ENCODE peak calls at places on chromosome 1, in ten cellular contexts. X, O, A, B, W, J, Q, Y, L and C are unnamed samples.

GRCh38 chr1:62530516-62531154 is 66.7 kb upstream of the ANGPTL3 start:
- DNase-seq in X (peak), O (no peak), A (no peak), B (peak), W (peak), J (peak), Q (no peak), Y (peak), L (peak), C (peak)

GRCh38 chr1:228318823-228319241 is 87.8 kb downstream of the TRIM11 start:
- DNase-seq in X (no peak), O (no peak), A (no peak), B (no peak), W (no peak), J (no peak), Q (peak), Y (no peak), L (peak), C (no peak)

GRCh38 chr1:175278729-175279128 is 86.2 kb upstream of the KIAA0040 start:
- DNase-seq in X (no peak), O (no peak), A (no peak), B (no peak), W (no peak), J (no peak), Q (no peak), Y (no peak), L (no peak), C (no peak)

GRCh38 chr1:151621351-151621750 is 9.5 kb downstream of the SNX27 start:
- DNase-seq in X (no peak), O (no peak), A (no peak), B (no peak), W (no peak), J (no peak), Q (no peak), Y (no peak), L (no peak), C (no peak)

GRCh38 chr1:156251527-156251926 is 3.7 kb upstream of the PAQR6 start:
- DNase-seq in X (peak), O (no peak), A (no peak), B (no peak), W (no peak), J (no peak), Q (no peak), Y (no peak), L (peak), C (peak)

GRCh38 chr1:8460132-8460544 is 142.2 kb downstream of the SLC45A1 start:
- DNase-seq in X (no peak), O (no peak), A (no peak), B (no peak), W (no peak), J (peak), Q (no peak), Y (no peak), L (no peak), C (no peak)

GRCh38 chr1:180906511-180906910 is 6.2 kb upstream of the KIAA1614 start:
- DNase-seq in X (no peak), O (no peak), A (no peak), B (no peak), W (no peak), J (no peak), Q (no peak), Y (no peak), L (no peak), C (no peak)

GRCh38 chr1:58773406-58773840 is 10.4 kb downstream of the JUN start:
- DNase-seq in X (peak), O (peak), A (peak), B (no peak), W (no peak), J (peak), Q (peak), Y (no peak), L (peak), C (no peak)

GRCh38 chr1:22111620-22112019 is 31.3 kb downstream of the WNT4 start:
- DNase-seq in X (peak), O (no peak), A (no peak), B (no peak), W (no peak), J (no peak), Q (no peak), Y (no peak), L (no peak), C (no peak)

GRCh38 chr1:225713281-225713680 is 60.4 kb upstream of the ENAH start:
- DNase-seq in X (no peak), O (no peak), A (no peak), B (no peak), W (no peak), J (no peak), Q (no peak), Y (no peak), L (no peak), C (no peak)

GRCh38 chr1:225709101-225709500 is 56.2 kb upstream of the ENAH start:
- DNase-seq in X (no peak), O (no peak), A (no peak), B (no peak), W (no peak), J (no peak), Q (no peak), Y (no peak), L (no peak), C (no peak)

GRCh38 chr1:225710804-225711203 is 57.9 kb upstream of the ENAH start:
- DNase-seq in X (peak), O (no peak), A (no peak), B (no peak), W (no peak), J (no peak), Q (no peak), Y (no peak), L (no peak), C (no peak)

GRCh38 chr1:225711236-225711937 is 58.5 kb upstream of the ENAH start:
- DNase-seq in X (no peak), O (no peak), A (no peak), B (no peak), W (no peak), J (no peak), Q (no peak), Y (no peak), L (no peak), C (no peak)

DNA sequence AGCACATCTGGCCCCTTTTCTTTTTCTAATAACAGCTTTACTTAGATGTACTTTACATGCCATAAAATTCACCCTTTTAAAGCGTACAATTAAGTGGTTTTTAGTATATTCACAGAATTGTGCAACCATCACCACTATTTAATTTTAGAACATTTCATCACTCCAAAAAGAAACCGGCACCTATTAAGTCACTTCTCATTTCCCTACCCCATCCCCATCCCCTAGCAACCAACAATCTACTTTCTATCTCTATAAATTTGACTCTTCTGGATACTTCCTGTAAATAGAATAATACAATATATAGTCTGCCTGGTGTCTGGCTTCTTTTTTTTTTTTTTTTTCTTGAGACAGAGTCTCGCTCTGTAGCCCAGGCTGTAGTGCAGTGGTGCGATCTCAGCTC is 59.5 kb upstream of the ENAH start:
- DNase-seq in X (peak), O (no peak), A (no peak), B (no peak), W (no peak), J (no peak), Q (no peak), Y (no peak), L (no peak), C (no peak)
- TF ChIP-seq CTCF in X (no peak), O (no peak), A (no peak), B (no peak), W (no peak), J (no peak), Q (no peak), Y (no peak), L (no peak), C (no peak)

GRCh38 chr1:160885080-160885479 is at the start of gene ITLN1:
- DNase-seq in X (no peak), O (no peak), A (no peak), B (no peak), W (no peak), J (no peak), Q (no peak), Y (no peak), L (no peak), C (no peak)
- TF ChIP-seq CTCF in X (no peak), O (no peak), A (no peak), B (no peak), W (no peak), J (no peak), Q (no peak), Y (no peak), L (no peak), C (no peak)

GRCh38 chr1:111737216-111738132 is 1.7 kb downstream of the INKA2 start:
- DNase-seq in X (peak), O (no peak), A (no peak), B (no peak), W (no peak), J (peak), Q (no peak), Y (no peak), L (no peak), C (no peak)

GRCh38 chr1:111738436-111739221 is 566 bp downstream of the INKA2 start:
- DNase-seq in X (peak), O (peak), A (peak), B (peak), W (peak), J (peak), Q (peak), Y (peak), L (peak), C (peak)

GRCh38 chr1:111738133-111738435 is 1.1 kb downstream of the INKA2 start:
- DNase-seq in X (no peak), O (no peak), A (no peak), B (no peak), W (no peak), J (no peak), Q (no peak), Y (no peak), L (no peak), C (no peak)

GRCh38 chr1:111739222-111739983 is at the start of gene INKA2:
- DNase-seq in X (peak), O (peak), A (peak), B (peak), W (peak), J (peak), Q (peak), Y (peak), L (peak), C (peak)

DNA sequence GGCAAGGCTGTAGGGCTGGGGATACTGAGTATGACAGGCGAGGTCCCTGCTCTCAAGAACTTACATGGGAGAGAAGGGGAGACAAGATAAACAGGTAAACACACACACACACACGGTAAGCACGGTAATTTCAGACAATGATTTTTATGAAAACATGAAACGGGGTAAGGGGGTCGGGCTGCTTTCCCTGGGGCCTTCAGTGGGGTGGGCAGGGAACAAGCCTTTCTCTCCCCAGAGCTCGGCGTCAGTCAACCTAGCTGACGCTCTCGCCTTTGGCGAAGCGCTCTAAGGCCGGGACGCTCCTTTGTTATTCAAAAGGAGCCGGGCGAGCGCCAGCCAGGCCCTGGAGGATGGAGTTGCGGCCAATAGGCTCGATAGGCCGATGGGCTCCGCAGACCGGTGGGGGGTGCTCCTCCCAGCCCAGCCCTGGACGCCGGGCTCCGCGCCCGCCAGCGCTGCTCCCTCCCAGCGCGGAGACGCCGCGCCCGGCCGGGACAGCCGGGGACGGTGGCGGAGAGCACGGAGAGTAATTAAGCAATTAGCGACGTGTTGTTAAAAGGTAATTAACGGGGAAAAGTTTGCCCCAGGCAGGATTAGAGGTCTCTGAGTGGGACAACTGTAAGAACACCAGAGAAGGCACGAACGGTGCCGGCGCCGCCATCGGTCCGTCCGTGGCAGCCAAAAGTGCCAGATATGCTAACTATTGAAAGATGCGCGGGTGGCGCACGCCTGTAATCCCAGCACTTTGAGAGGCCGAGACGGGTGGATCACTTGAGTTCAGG is 980 bp upstream of the INKA2 start:
- DNase-seq in X (peak), O (peak), A (no peak), B (peak), W (peak), J (peak), Q (peak), Y (peak), L (peak), C (peak)
- TF ChIP-seq CTCF in X (no peak), O (no peak), A (no peak), B (no peak), W (no peak), J (no peak), Q (no peak), Y (no peak), L (no peak), C (no peak)

GRCh38 chr1:116841569-116842364 is 67.9 kb upstream of the PTGFRN start:
- DNase-seq in X (no peak), O (no peak), A (no peak), B (no peak), W (no peak), J (no peak), Q (no peak), Y (no peak), L (no peak), C (no peak)
- TF ChIP-seq CTCF in X (no peak), O (no peak), A (no peak), B (no peak), W (no peak), J (no peak), Q (no peak), Y (no peak), L (no peak), C (no peak)

GRCh38 chr1:190373705-190374336 is 103.8 kb downstream of the BRINP3 start:
- DNase-seq in X (peak), O (peak), A (peak), B (no peak), W (no peak), J (peak), Q (no peak), Y (no peak), L (no peak), C (no peak)
- TF ChIP-seq CTCF in X (peak), O (peak), A (peak), B (no peak), W (peak), J (peak), Q (no peak), Y (peak), L (no peak), C (peak)

DNA sequence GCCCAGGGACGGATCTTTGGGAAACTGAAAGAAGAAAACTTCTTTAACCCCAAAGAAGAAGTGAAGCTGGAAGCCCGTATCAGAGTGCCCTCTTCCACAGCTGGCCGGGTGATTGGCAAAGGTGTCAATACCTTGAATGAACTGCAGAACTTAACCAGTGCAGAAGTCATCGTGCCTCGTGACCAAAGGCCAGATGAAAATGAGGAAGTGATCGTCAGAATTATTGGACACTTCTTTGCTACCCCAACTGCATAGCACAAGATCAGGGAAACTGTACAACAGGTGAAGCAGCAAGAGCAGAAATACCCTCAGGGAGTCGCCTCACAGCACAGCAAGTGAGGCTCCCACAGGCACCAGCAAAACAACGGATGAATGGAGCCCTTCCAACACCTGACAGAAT is 114.0 kb downstream of the NBPF12 start:
- DNase-seq in X (no peak), O (no peak), A (no peak), B (no peak), W (no peak), J (no peak), Q (no peak), Y (no peak), L (no peak), C (no peak)
- TF ChIP-seq CTCF in X (no peak), O (no peak), A (no peak), B (no peak), W (no peak), J (no peak), Q (no peak), Y (no peak), L (no peak), C (no peak)

DNA sequence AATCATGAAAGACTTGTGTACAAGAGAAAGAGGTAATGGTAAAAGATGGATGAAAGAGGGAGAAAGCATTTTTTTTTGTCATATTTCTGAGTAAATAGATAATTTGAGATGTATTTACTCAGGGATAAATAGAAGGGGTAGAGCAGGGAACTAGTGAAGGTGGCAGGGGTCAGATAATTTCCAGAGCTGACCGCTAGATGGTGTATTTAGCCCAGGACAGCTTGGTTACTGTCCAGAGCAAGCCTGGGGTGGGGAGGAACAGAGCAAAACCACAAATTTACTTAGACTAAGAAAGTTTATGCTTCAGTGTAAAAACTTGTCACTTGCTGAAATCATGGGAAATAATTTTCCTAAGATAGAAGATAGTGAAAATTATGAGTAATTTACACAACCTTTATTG is 91.5 kb downstream of the XCL2 start:
- DNase-seq in X (no peak), O (no peak), A (no peak), B (no peak), W (no peak), J (no peak), Q (no peak), Y (no peak), L (no peak), C (no peak)
- TF ChIP-seq CTCF in X (peak), O (no peak), A (peak), B (no peak), W (peak), J (peak), Q (no peak), Y (no peak), L (no peak), C (no peak)

GRCh38 chr1:53362270-53362669 is 34.4 kb upstream of the LRP8 start:
- DNase-seq in X (no peak), O (no peak), A (no peak), B (peak), W (peak), J (peak), Q (peak), Y (no peak), L (no peak), C (no peak)

GRCh38 chr1:53359934-53360276 is 32.0 kb upstream of the LRP8 start:
- DNase-seq in X (no peak), O (no peak), A (no peak), B (no peak), W (no peak), J (no peak), Q (no peak), Y (no peak), L (peak), C (no peak)

GRCh38 chr1:53365405-53366063 is 37.7 kb upstream of the LRP8 start:
- DNase-seq in X (no peak), O (no peak), A (no peak), B (peak), W (peak), J (no peak), Q (peak), Y (no peak), L (peak), C (peak)

GRCh38 chr1:53361541-53361961 is 33.7 kb upstream of the LRP8 start:
- DNase-seq in X (no peak), O (no peak), A (no peak), B (peak), W (peak), J (no peak), Q (peak), Y (no peak), L (peak), C (no peak)

GRCh38 chr1:53362851-53363642 is 35.2 kb upstream of the LRP8 start:
- DNase-seq in X (no peak), O (no peak), A (no peak), B (peak), W (peak), J (no peak), Q (peak), Y (no peak), L (peak), C (peak)
- TF ChIP-seq CTCF in X (no peak), O (no peak), A (no peak), B (no peak), W (peak), J (no peak), Q (no peak), Y (no peak), L (no peak), C (no peak)